ENCODE peak calls at places on chromosome 7, in four cellular contexts. K is RPMI7951, J is NCI-H1092, U is left ventricle myocardium inferior. E is an unnamed sample.

GRCh38 chr7:121505021-121505420 is 108.9 kb upstream of the FAM3C start:
- DNase-seq in K (peak), J (no peak), U (no peak), E (no peak)

GRCh38 chr7:68158686-68159255 is 1162.1 kb downstream of the TYW1 start:
- DNase-seq in K (no peak), J (peak), U (no peak), E (no peak)

GRCh38 chr7:156160811-156161210 is 348.5 kb upstream of the SHH start:
- DNase-seq in K (no peak), J (no peak), U (no peak), E (no peak)

GRCh38 chr7:16846611-16847165 is 35.1 kb downstream of the AGR3 start:
- DNase-seq in K (no peak), J (no peak), U (no peak), E (no peak)

GRCh38 chr7:37320140-37320839 is 128.4 kb downstream of the ELMO1 start:
- DNase-seq in K (no peak), J (no peak), U (no peak), E (no peak)

GRCh38 chr7:132001166-132001565 is 444.7 kb upstream of the PODXL start:
- DNase-seq in K (no peak), J (no peak), U (no peak), E (no peak)

GRCh38 chr7:69911337-69911736 is 313.1 kb downstream of the AUTS2 start:
- DNase-seq in K (no peak), J (no peak), U (no peak), E (no peak)

GRCh38 chr7:140501941-140502340 is 22.6 kb upstream of the MKRN1 start:
- DNase-seq in K (no peak), J (no peak), U (no peak), E (no peak)

GRCh38 chr7:116211913-116212596 is 1.7 kb downstream of the TES start:
- DNase-seq in K (no peak), J (no peak), U (no peak), E (no peak)

GRCh38 chr7:96089511-96089910 is 232.4 kb downstream of the SLC25A13 start:
- DNase-seq in K (no peak), J (no peak), U (no peak), E (no peak)

E was measured in right lobe of liver.